ENCODE peak calls at places on chromosomes 6 and 20, in seven cellular contexts. B, E, R, T, H, A and N are unnamed samples.

GRCh38 chr20:33667245-33668086 is 723 bp downstream of the ACTL10 start:
- DNase-seq in B (no peak), E (no peak), R (peak), T (peak), H (no peak), A (no peak), N (peak)

GRCh38 chr6:158631678-158632537 is 12.6 kb downstream of the DYNLT1 start:
- DNase-seq in B (peak), E (peak), R (no peak), T (no peak), H (peak), A (peak), N (no peak)

GRCh38 chr6:129498950-129499870 is 210.8 kb downstream of the ARHGAP18 start:
- DNase-seq in B (no peak), E (no peak), R (no peak), T (no peak), H (peak), A (no peak), N (peak)

GRCh38 chr6:93088675-93089575 is 330.4 kb downstream of the EPHA7 start:
- DNase-seq in B (no peak), E (no peak), R (no peak), T (no peak), H (no peak), A (no peak), N (no peak)

GRCh38 chr20:18165553-18165952 is 27.9 kb downstream of the KAT14 start:
- DNase-seq in B (no peak), E (no peak), R (no peak), T (no peak), H (no peak), A (no peak), N (no peak)

GRCh38 chr20:40493071-40493470 is 196.0 kb downstream of the MAFB start:
- DNase-seq in B (no peak), E (no peak), R (no peak), T (no peak), H (no peak), A (no peak), N (no peak)

GRCh38 chr20:23320317-23320716 is 30.3 kb upstream of the NXT1 start:
- DNase-seq in B (no peak), E (no peak), R (no peak), T (no peak), H (peak), A (no peak), N (peak)

GRCh38 chr20:38303908-38304379 is at the start of gene BPI:
- DNase-seq in B (peak), E (no peak), R (no peak), T (no peak), H (no peak), A (no peak), N (no peak)

GRCh38 chr6:28683945-28684538 is 158.4 kb downstream of the GPX5 start:
- DNase-seq in B (no peak), E (no peak), R (no peak), T (no peak), H (peak), A (no peak), N (peak)

GRCh38 chr6:1757133-1757532 is 147.4 kb downstream of the FOXC1 start:
- DNase-seq in B (no peak), E (no peak), R (no peak), T (no peak), H (no peak), A (no peak), N (no peak)

DNA sequence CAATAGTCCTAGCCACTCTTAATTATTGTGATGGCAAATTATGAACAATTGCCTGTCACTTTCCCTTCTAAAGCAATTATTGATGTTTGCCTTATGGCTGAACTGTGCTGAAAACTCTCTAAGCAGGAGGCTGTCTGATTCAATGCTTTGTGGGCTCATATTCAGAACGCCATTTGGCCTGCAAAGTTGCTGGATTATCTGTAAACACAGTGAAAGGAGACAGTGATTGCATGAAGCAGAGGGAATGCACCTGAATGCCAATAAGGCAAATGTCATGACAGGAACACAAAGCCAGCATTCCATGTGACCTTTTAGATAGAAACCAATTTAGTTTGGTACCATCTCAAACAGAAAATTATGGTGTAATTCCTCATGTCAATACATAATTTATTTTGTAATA is 387.5 kb downstream of the HACE1 start:
- DNase-seq in B (no peak), E (no peak), R (no peak), T (no peak), H (no peak), A (no peak), N (no peak)
- TF ChIP-seq POLR2A in B (no peak), E (no peak), R (no peak), T (no peak), H (no peak), A (no peak), N (no peak)

DNA sequence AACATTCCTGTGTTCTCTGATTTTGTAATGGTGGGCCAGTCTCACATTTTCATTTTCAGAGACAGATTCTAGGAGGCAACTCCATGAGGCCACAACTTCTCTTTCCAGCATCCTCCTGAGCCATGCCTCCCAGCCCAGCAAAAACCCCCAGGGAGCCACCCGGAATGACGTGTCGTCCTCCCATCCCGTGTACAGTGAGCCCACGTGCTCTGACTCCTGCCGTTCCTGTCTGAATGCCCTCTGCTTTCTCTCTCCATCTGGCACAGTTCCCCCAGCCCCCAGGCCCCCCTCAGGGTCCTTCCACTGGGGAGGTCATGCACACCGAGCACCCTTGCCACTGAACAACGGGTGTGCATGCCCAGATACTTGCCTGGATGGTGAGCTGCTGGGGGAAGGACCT is 38.0 kb downstream of the C20orf203 start:
- DNase-seq in B (no peak), E (no peak), R (no peak), T (no peak), H (no peak), A (no peak), N (no peak)
- TF ChIP-seq POLR2A in B (no peak), E (no peak), R (no peak), T (no peak), H (no peak), A (no peak), N (no peak)

GRCh38 chr6:7897461-7898192 is 13.0 kb downstream of the TXNDC5 start:
- DNase-seq in B (no peak), E (no peak), R (peak), T (no peak), H (no peak), A (no peak), N (no peak)
- TF ChIP-seq POLR2A in B (no peak), E (no peak), R (no peak), T (no peak), H (no peak), A (no peak), N (no peak)

GRCh38 chr6:134173007-134173690 is 120.7 kb upstream of the SLC2A12 start:
- DNase-seq in B (no peak), E (no peak), R (no peak), T (no peak), H (no peak), A (no peak), N (peak)

GRCh38 chr6:134176283-134176975 is 124.0 kb upstream of the SLC2A12 start:
- DNase-seq in B (no peak), E (no peak), R (no peak), T (no peak), H (no peak), A (no peak), N (peak)

GRCh38 chr6:134173936-134174789 is 121.7 kb upstream of the SLC2A12 start:
- DNase-seq in B (peak), E (no peak), R (peak), T (peak), H (peak), A (peak), N (peak)

GRCh38 chr6:134175532-134176282 is 123.3 kb upstream of the SLC2A12 start:
- DNase-seq in B (peak), E (no peak), R (no peak), T (no peak), H (peak), A (peak), N (peak)

DNA sequence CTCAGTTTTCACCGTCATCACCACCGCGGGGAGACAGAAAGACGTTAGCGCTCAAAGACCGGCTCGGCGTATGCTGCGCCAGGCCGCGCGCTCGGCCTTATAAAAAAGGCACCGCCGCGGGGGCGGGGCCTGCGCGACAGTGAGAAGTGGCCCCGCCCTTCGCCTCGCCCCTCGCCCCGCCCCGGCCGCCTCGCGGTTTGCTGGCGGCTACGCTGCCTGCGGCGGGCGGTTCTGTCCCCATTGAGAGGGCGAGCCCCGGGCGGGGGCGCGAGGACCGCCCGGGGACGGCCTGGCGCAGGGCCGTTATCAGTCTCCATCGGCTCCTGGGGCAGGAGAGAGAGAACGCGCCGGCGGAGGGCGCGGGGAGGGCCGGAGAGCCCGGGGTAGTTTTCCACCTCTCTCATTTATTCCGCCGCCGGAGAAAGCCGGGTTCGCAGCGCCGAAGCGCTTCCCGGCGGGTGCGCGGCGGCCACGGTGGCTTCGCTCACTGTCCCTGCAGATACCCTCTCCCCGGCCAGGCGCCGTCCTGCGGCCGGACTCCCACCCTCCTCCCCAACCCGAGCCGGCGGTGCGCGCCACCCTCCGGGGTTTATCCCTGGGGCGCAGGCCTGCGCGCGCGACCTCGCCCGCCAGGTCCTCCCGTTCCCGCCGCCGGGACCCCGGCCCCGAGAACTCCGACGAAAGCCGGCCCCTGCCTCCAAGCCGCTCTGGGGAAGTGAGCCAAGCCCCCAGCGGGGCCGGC is 122.5 kb upstream of the SLC2A12 start:
- DNase-seq in B (peak), E (peak), R (peak), T (peak), H (peak), A (peak), N (peak)
- TF ChIP-seq POLR2A in B (peak), E (peak), R (peak), T (peak), H (peak), A (peak), N (peak)

GRCh38 chr20:49348563-49348962 is 70.7 kb upstream of the ZNFX1 start:
- DNase-seq in B (no peak), E (no peak), R (no peak), T (no peak), H (no peak), A (no peak), N (no peak)

GRCh38 chr20:49347156-49347555 is 69.3 kb upstream of the ZNFX1 start:
- DNase-seq in B (no peak), E (no peak), R (no peak), T (no peak), H (no peak), A (no peak), N (no peak)

GRCh38 chr20:49351775-49352174 is 73.9 kb upstream of the ZNFX1 start:
- DNase-seq in B (no peak), E (no peak), R (no peak), T (no peak), H (no peak), A (no peak), N (no peak)

GRCh38 chr20:49349078-49349477 is 71.2 kb upstream of the ZNFX1 start:
- DNase-seq in B (peak), E (no peak), R (no peak), T (no peak), H (no peak), A (no peak), N (no peak)

GRCh38 chr20:49349678-49350077 is 71.8 kb upstream of the ZNFX1 start:
- DNase-seq in B (peak), E (no peak), R (no peak), T (no peak), H (no peak), A (no peak), N (no peak)
- TF ChIP-seq POLR2A in B (no peak), E (no peak), R (no peak), T (no peak), H (no peak), A (no peak), N (no peak)

GRCh38 chr6:136249811-136250685 is at the start of gene MTFR2:
- DNase-seq in B (peak), E (peak), R (peak), T (peak), H (peak), A (peak), N (peak)
- TF ChIP-seq POLR2A in B (no peak), E (peak), R (no peak), T (peak), H (peak), A (peak), N (peak)

GRCh38 chr20:41616228-41616627 is 1.9 kb downstream of the CHD6 start:
- DNase-seq in B (no peak), E (no peak), R (no peak), T (no peak), H (no peak), A (no peak), N (peak)

GRCh38 chr20:41618807-41619294 is 674 bp upstream of the CHD6 start:
- DNase-seq in B (no peak), E (peak), R (no peak), T (no peak), H (no peak), A (no peak), N (peak)

GRCh38 chr20:41619360-41620115 is 1.4 kb upstream of the CHD6 start:
- DNase-seq in B (no peak), E (no peak), R (no peak), T (no peak), H (no peak), A (no peak), N (peak)

GRCh38 chr20:41617059-41617921 is 887 bp downstream of the CHD6 start:
- DNase-seq in B (no peak), E (peak), R (no peak), T (no peak), H (no peak), A (no peak), N (peak)

DNA sequence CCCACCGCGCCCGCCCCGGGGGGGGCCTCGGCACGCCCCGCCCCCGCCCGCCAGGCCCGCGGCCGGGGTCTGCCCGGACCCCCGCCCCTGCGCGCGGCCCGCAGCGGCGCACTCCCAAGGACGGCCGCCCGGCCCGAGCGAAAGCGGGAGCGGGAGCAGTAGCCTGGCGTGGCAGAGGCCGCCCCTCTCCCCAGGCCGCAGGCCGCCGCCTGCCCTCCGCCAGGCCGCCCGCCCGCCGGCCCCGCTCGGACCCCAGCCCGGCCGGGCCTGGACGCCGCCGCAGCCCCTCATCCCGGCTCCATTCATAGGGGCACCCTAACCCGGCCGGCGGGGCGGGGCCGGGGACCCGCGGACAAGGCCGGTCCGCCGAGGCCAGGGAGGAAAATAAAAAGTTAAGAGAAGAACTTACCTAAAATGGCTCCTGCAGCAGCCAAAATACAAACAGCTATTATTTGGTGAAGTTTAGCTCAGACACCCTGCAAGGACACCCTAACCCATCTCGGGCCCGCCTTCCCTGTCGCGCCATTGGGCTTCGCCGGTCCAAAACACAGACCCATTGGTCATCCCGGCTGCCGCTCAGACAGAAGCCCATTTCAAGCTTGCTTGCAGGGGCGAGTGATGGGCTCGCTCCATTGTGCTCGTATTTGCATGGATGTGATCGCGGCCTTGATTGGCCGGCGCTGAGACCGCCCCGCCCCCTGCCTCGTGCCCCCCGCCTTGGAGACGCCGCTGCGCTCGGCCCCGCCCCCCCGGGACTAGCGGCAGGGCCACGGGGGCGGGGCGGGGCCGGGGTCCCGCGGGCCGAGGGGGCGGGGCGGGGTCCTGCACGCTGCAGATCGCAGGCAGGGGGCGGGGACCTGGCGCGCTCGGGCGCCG is at the start of gene CHD6:
- DNase-seq in B (peak), E (peak), R (peak), T (peak), H (peak), A (peak), N (peak)
- TF ChIP-seq POLR2A in B (no peak), E (no peak), R (no peak), T (peak), H (no peak), A (no peak), N (peak)